ENCODE peak calls at places on chromosome 13, in nine cellular contexts. D is tibial nerve, A is B cell, N is upper lobe of right lung, U is cardiac muscle cell, P is astrocyte of the spinal cord, X is fibroblast of lung, K is HepG2, C is sigmoid colon. V is an unnamed sample.

GRCh38 chr13:75402787-75403186 is 79.2 kb downstream of the TBC1D4 start:
- DNase-seq in K (peak; percentile 45), A (no peak), P (no peak), X (no peak), U (peak; percentile 91), C (no peak), D (no peak), N (no peak), V (no peak)

GRCh38 chr13:46812398-46812797 is 15.4 kb upstream of the ESD start:
- DNase-seq in C (no peak), A (no peak), K (no peak), U (no peak), D (no peak), X (no peak), P (no peak), N (no peak), V (no peak)

GRCh38 chr13:20672772-20673171 is 30.7 kb upstream of the IL17D start:
- DNase-seq in U (no peak), D (no peak), X (peak; percentile 20), P (no peak), A (no peak), K (no peak), N (no peak), C (no peak), V (no peak)

GRCh38 chr13:33662392-33662791 is 155.6 kb upstream of the RFC3 start:
- DNase-seq in N (no peak), C (no peak), U (no peak), D (no peak), A (no peak), P (no peak), K (peak; percentile 68), X (no peak), V (no peak)

GRCh38 chr13:36217456-36217855 is 3.1 kb upstream of the SOHLH2 start:
- DNase-seq in N (no peak), D (no peak), K (no peak), C (no peak), U (no peak), A (no peak), P (no peak), X (no peak), V (no peak)

GRCh38 chr13:19586904-19587634 is 25.7 kb upstream of the TPTE2 start:
- DNase-seq in K (peak; percentile 65), C (no peak), X (peak; percentile 16), D (no peak), A (peak; percentile 70), U (no peak), P (peak; percentile 9), N (peak; percentile 68), V (no peak)

GRCh38 chr13:44238011-44238421 is 135.6 kb upstream of the SERP2 start:
- DNase-seq in D (no peak), K (no peak), N (no peak), P (peak; percentile 51), U (no peak), X (peak; percentile 81), C (no peak), A (no peak), V (no peak)

GRCh38 chr13:48831248-48831647 is 144.5 kb upstream of the FNDC3A start:
- DNase-seq in C (no peak), X (no peak), U (no peak), N (no peak), P (no peak), D (no peak), A (no peak), K (no peak), V (no peak)

GRCh38 chr13:23799945-23800344 is 89.3 kb downstream of the MIPEP start:
- DNase-seq in X (peak; percentile 86), D (no peak), P (peak; percentile 60), U (no peak), C (no peak), K (no peak), A (no peak), N (no peak), V (no peak)

GRCh38 chr13:43054803-43055802 is 31.7 kb downstream of the DNAJC15 start:
- DNase-seq in X (peak; percentile 84), N (no peak), D (no peak), K (peak; percentile 75), A (no peak), U (peak; percentile 70), P (peak; percentile 87), C (no peak), V (peak; percentile 57)

GRCh38 chr13:52846567-52847321 is 1.7 kb downstream of the PCDH8 start:
- DNase-seq in K (no peak), D (peak; percentile 23), X (peak; percentile 7), N (peak; percentile 73), P (no peak), A (no peak), U (peak; percentile 90), C (no peak), V (peak; percentile 80)
- TF ChIP-seq CTCF in K (no peak), D (peak; percentile 52), X (peak; percentile 21), N (peak; percentile 25), P (peak; percentile 40), A (no peak), U (peak; percentile 52), C (no peak), V (peak; percentile 45)

GRCh38 chr13:106033634-106034033 is 501.8 kb downstream of the EFNB2 start:
- DNase-seq in X (peak; percentile 81), K (peak; percentile 4), C (no peak), D (no peak), A (no peak), N (no peak), U (no peak), P (peak; percentile 47), V (no peak)

GRCh38 chr13:106034201-106034600 is 501.3 kb downstream of the EFNB2 start:
- DNase-seq in K (no peak), U (no peak), D (no peak), A (no peak), N (no peak), C (no peak), X (no peak), P (peak; percentile 28), V (no peak)

GRCh38 chr13:106038752-106039151 is 496.7 kb downstream of the EFNB2 start:
- DNase-seq in P (peak; percentile 91), X (peak; percentile 84), D (no peak), A (no peak), N (no peak), U (no peak), C (no peak), K (no peak), V (no peak)

GRCh38 chr13:106041445-106041844 is 494.0 kb downstream of the EFNB2 start:
- DNase-seq in P (no peak), X (no peak), N (no peak), K (no peak), U (no peak), D (no peak), A (no peak), C (no peak), V (no peak)

GRCh38 chr13:106036870-106037269 is 498.6 kb downstream of the EFNB2 start:
- DNase-seq in K (no peak), X (no peak), C (no peak), U (peak; percentile 12), P (no peak), D (no peak), A (no peak), N (no peak), V (no peak)
- TF ChIP-seq CTCF in K (peak; percentile 31), X (no peak), C (no peak), U (no peak), P (no peak), D (no peak), A (no peak), N (no peak), V (no peak)

DNA sequence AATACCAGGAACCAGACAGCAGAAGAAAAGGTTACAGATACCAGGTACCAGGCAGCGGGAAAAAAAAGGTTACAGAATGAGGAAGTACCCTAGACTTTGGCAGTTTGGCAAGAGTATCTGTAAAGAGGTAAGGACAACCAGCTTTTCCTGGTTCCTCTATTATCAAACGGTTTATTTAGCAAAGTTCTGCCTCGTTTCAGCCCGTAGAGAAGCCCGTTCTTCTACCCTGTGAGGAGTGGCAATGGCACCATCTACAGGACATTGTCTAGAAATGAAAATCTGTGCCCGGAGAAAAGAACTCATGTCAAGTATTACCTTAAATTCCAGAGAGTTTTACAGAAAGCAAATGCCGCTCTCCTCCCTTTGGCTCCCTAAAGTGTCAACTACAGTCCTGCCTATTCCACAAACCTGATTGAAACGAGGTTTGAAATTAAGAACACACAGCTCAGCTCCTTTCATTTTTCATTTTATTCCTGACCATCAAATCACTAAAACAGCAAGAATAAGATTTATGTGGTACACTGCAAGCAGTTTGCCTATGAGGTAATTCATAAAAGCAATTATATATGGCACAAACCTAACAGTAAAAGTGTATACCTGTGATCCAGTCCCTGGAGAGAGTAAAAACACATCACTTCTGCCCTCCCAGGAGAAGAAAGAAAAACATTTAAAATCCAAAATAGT is 226.3 kb downstream of the SLC7A1 start:
- DNase-seq in C (no peak), X (peak; percentile 36), D (no peak), P (peak; percentile 40), A (no peak), U (peak; percentile 73), K (peak; percentile 44), N (no peak), V (no peak)
- TF ChIP-seq CTCF in C (peak; percentile 30), X (peak; percentile 58), D (peak; percentile 9), P (peak; percentile 61), A (peak; percentile 53), U (peak; percentile 66), K (peak; percentile 59), N (peak; percentile 43), V (peak; percentile 58)

GRCh38 chr13:26950546-26950945 is 190.0 kb upstream of the GPR12 start:
- DNase-seq in K (no peak), A (no peak), P (no peak), C (no peak), U (no peak), N (no peak), D (no peak), X (no peak), V (no peak)

GRCh38 chr13:26949701-26950345 is 189.2 kb upstream of the GPR12 start:
- DNase-seq in U (no peak), X (no peak), K (no peak), D (no peak), P (no peak), N (no peak), A (no peak), C (no peak), V (no peak)

GRCh38 chr13:26943748-26944147 is 183.2 kb upstream of the GPR12 start:
- DNase-seq in K (no peak), A (no peak), N (no peak), D (no peak), U (no peak), X (no peak), P (no peak), C (no peak), V (no peak)

GRCh38 chr13:26948353-26948752 is 187.8 kb upstream of the GPR12 start:
- DNase-seq in U (no peak), N (no peak), C (no peak), D (no peak), X (no peak), A (no peak), P (no peak), K (no peak), V (no peak)

DNA sequence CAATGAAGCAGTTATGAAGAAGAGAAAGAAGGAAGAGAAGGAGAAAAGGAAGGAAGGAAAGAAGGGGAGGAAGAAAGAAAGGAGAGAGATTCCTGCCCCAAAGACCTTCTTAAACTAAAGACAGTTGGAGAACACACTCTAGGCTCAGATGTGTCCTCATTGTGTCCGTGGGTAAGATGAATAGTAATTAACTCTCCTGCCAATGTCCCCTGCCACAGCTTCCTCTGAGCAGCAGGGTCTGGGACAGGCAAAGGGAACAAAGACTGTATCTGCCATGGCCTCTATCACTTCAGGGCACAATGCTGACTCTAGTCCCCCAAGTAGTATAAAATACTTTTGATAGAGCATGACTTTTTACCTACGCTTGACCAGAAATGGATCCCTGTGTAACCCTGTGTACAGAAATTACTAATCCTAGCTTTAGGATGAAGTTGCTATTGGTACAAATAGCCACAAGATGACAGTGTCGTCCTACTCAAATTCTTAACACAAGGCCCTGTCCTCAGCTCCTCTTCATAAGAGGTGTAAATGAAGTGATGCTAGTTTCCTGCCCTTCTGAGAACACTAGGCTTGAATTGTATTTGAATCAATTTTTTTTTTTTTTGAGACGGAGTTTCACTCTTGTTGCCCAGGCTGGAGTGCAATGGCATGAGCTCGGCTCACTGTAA is 186.2 kb upstream of the GPR12 start:
- DNase-seq in X (peak; percentile 78), N (no peak), K (peak; percentile 64), A (no peak), P (peak; percentile 43), U (peak; percentile 75), D (no peak), C (no peak), V (no peak)
- TF ChIP-seq CTCF in X (peak; percentile 88), N (peak; percentile 72), K (peak; percentile 90), A (peak; percentile 62), P (peak; percentile 69), U (peak; percentile 87), D (no peak), C (peak; percentile 86), V (peak; percentile 25)